ENCODE peak calls at places on chromosomes 5 and 9, in four cellular contexts. R is memory B cell, M is choroid plexus epithelial cell, F is GM13976. B is an unnamed sample.

GRCh38 chr9:20353931-20354652 is 268.2 kb downstream of the MLLT3 start:
- DNase-seq in R (no peak), M (peak), F (no peak), B (no peak)

GRCh38 chr9:21817176-21817575 is 14.7 kb downstream of the MTAP start:
- DNase-seq in R (no peak), M (peak), F (no peak), B (no peak)

GRCh38 chr9:90848866-90849265 is 47.2 kb downstream of the SYK start:
- DNase-seq in R (no peak), M (no peak), F (no peak), B (no peak)

GRCh38 chr9:137138058-137138697 is 776 bp upstream of the GRIN1 start:
- DNase-seq in R (no peak), M (no peak), F (no peak), B (no peak)

GRCh38 chr5:109281136-109281690 is 128.6 kb downstream of the PJA2 start:
- DNase-seq in R (no peak), M (no peak), F (no peak), B (no peak)

GRCh38 chr9:111438576-111439235 is 45.5 kb downstream of the ECPAS start:
- DNase-seq in R (no peak), M (peak), F (no peak), B (no peak)

GRCh38 chr9:34994429-34995287 is 5.1 kb downstream of the DNAJB5 start:
- DNase-seq in R (no peak), M (peak), F (peak), B (no peak)

GRCh38 chr5:135557034-135557838 is 21.5 kb upstream of the NEUROG1 start:
- DNase-seq in R (no peak), M (no peak), F (no peak), B (no peak)

GRCh38 chr9:74500584-74500924 is 3.4 kb downstream of the RORB start:
- DNase-seq in R (no peak), M (peak), F (no peak), B (no peak)

GRCh38 chr5:150402226-150402773 is 10.4 kb downstream of the CD74 start:
- DNase-seq in R (peak), M (no peak), F (no peak), B (no peak)

GRCh38 chr9:35858428-35858827 is 11.8 kb downstream of the OR13J1 start:
- DNase-seq in R (no peak), M (no peak), F (no peak), B (no peak)